ENCODE peak calls at places on chromosomes 3 and 15, in seven cellular contexts. J, N, D, T, R, F and X are unnamed samples.

GRCh38 chr15:63892794-63893441 is 59.2 kb upstream of the HERC1 start:
- DNase-seq in R (no peak), F (peak), N (no peak), J (no peak), T (no peak), D (no peak), X (peak)

GRCh38 chr3:17190353-17191078 is 305.8 kb downstream of the PLCL2 start:
- DNase-seq in N (no peak), D (no peak), R (no peak), T (no peak), F (no peak), J (no peak), X (no peak)

GRCh38 chr3:128133273-128133883 is 9.8 kb upstream of the RUVBL1 start:
- DNase-seq in T (peak), F (no peak), R (no peak), N (peak), D (peak), J (peak), X (peak)

GRCh38 chr15:69035205-69035917 is 20.9 kb downstream of the NOX5 start:
- DNase-seq in J (no peak), D (no peak), F (no peak), R (no peak), N (no peak), T (no peak), X (no peak)

GRCh38 chr15:70098170-70098460 is 398 bp upstream of the TLE3 start:
- DNase-seq in R (no peak), T (no peak), N (no peak), D (no peak), J (no peak), F (no peak), X (no peak)

GRCh38 chr3:124033360-124034015 is 41.6 kb upstream of the ROPN1 start:
- DNase-seq in D (no peak), J (no peak), R (no peak), N (no peak), F (no peak), T (no peak), X (no peak)

GRCh38 chr3:193231201-193231600 is 9.8 kb upstream of the PLAAT1 start:
- DNase-seq in J (no peak), T (no peak), N (no peak), R (no peak), F (no peak), D (no peak), X (no peak)

GRCh38 chr15:64697911-64698369 is 77.4 kb downstream of the RBPMS2 start:
- DNase-seq in N (no peak), F (no peak), R (no peak), D (peak), T (no peak), J (no peak), X (no peak)

GRCh38 chr15:78276032-78276943 is 11.9 kb downstream of the DNAJA4 start:
- DNase-seq in D (peak), J (no peak), N (no peak), F (no peak), T (no peak), R (no peak), X (no peak)

GRCh38 chr3:113668015-113668414 is 28.4 kb downstream of the USF3 start:
- DNase-seq in J (peak), R (peak), D (peak), F (no peak), N (no peak), T (no peak), X (no peak)

DNA sequence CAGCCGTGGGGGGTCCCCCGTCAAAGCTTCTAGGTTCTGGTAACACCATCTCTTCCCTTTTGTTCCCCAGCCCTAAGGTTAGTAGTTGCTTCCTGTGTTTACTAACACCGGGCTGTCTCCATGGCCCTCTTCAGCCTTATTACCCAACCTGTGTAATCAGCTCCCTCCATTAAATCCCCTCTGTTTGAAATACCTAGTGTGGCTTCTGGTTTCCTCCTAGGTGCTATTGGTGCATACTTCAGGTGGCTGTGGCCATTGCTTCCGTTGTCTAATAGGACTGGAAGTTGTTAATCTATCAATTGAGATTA is 35.3 kb downstream of the MOBP start:
- DNase-seq in D (peak), J (no peak), N (no peak), F (no peak), R (no peak), T (no peak), X (no peak)
- H3K4me3 ChIP-seq in D (no peak), J (no peak), N (no peak), F (no peak), R (no peak), T (no peak), X (no peak)

DNA sequence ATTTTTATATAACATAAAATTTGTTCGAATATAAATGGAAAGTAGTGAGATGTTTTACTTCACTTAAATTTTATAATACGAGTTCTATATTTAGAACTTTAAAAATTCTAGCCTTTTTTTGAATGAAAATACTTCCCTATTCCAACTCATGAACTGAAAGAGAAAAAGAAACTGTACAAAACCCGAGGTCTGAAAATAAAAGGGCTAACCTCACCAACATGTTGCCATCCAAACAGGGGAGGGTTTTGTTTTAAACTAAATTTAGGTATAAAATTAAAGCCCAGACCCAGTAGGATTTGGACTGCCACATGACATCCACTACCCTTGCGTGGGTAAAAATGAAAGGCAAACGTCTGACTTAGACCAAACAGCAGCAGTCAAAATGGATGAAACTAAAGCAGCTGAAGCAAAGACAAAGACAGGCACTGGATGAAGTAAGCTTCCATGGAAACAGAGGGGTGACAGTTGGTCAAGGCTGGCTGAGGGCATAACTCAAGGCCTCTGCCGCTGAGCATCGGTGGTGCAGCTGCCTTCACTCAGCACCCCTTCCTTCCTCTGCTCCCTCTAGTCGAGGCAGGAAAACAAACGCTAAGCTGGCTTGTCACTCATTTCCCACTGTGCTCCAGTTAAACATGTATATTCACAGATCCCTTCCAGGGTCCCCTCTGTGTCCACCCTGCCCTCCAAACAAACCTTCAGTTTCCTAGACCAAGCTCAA is 58.1 kb downstream of the TM4SF4 start:
- DNase-seq in D (no peak), R (no peak), N (peak), F (no peak), T (no peak), J (no peak), X (no peak)
- H3K4me3 ChIP-seq in D (no peak), R (no peak), N (peak), F (no peak), T (no peak), J (no peak), X (no peak)

DNA sequence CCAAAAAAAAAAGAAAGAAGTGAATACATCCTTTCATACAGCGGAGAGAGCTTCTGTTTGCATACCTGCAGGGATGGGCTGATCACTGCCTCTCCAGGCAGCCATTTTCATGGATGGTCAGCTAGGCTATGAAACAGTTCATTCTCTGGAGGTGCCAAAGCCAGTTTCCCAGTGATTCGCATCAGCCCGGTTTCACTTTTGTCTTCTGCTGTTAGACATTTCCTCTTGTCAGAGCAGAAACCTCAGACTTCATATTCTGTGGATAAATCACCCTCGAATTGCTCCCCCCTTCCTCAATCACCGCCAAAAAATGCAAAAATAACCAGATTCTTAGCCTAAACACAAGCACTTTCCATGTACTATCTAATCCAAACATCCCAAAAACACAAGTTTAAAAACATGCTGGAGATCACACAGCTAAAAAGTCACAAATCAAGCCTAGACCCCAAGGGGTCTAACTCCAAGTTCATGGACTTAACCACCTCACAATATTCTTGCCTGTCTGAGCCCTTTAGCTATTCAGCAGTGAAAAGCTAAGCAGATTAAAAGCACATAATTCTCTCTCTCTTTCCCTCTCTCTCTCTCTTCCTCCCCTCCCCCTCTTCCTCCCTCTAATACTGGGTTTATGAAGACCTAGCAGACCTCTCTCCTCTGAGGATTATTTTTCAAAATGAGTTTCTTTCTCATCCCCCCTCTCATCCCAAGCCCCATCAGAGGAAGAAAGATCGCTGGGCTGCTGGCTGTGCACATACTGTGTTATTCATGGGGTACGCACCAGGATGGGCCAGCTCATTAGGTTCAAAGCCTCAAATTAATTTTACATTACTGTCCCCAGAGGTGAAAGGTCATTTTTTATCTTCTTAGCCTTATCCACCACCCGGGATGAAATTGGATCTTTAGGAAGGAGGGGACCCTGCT is 225.3 kb downstream of the ADAMTS9 start:
- DNase-seq in D (peak), N (peak), J (peak), F (no peak), T (no peak), R (peak), X (no peak)
- H3K4me3 ChIP-seq in D (peak), N (peak), J (peak), F (no peak), T (no peak), R (no peak), X (no peak)

DNA sequence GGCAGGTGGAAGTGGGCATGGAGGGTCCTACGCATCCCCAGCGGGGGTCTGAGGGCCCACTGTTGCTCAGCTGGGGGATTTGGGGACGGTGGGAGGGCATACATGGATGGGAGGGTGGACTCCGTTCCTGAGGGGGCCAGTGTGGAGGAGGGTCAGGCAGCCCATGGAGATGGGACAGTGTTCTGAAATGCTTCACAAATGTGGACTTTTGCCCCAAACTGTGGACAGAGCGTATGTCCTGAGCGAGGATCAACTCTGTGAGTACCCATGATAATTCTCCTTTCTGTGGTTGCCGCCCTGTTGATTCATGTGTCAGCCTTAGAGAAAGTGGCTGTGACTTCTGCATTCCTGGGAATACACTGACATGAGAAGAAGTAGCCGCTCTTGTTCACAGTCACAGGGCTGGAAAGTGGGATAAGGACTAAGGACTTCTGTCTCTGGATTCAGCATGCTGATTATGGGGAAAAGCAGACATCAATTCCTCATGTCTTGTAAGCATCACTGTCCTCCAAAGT is 33.4 kb downstream of the SMAD3 start:
- DNase-seq in N (no peak), D (no peak), R (no peak), J (no peak), T (no peak), F (no peak), X (no peak)
- H3K4me3 ChIP-seq in N (no peak), D (peak), R (no peak), J (no peak), T (no peak), F (peak), X (peak)

DNA sequence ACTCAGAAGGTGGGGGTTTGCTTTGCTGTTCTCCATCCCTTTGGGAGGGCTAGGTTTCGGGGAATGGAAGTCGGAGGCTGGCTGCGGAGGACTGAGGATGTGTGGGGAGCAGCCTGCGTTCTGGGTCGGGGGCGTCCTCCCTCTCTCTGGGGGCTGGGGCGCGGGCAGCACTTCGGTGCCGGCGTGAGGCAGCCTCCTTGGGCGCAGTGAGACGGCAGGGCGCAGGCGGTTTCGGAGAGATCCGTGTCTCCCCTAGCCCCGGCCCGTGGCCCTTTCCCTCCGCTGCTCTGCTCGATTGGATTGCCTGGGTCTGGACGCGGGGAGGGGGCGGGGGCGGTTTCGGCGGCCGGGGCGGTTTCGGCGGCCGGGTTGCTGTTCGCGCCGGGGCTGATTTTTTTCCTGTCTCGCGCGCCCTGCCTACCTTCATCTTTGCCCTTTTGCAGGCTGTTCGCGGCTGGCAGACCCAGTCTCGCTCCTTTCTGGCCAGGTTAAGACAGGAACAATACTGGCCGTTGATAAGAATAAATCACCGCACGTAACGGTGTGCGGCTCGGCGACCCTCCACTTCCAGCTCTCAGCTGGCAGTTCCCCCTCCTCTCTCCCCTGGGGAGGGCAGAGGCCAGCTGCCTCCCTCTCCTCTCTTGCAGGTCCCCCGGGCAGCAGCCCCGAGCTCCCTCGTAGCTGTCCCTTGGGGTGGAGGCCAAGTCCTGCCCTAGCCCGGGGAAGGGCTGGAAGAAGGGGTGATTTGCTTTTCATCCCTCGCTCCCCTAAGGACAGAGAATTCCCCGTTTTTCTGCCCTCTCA is 1.6 kb downstream of the PTPRG start:
- DNase-seq in F (no peak), D (peak), R (no peak), T (no peak), J (no peak), N (peak), X (no peak)
- H3K4me3 ChIP-seq in F (no peak), D (peak), R (peak), T (peak), J (peak), N (peak), X (no peak)

GRCh38 chr15:81182031-81182745 is 14.5 kb upstream of the IL16 start:
- DNase-seq in F (no peak), N (no peak), D (peak), R (no peak), J (no peak), T (no peak), X (peak)

GRCh38 chr15:81183403-81183760 is 13.3 kb upstream of the IL16 start:
- DNase-seq in T (no peak), D (no peak), N (no peak), R (no peak), F (no peak), J (no peak), X (no peak)

GRCh38 chr15:81181220-81181619 is 15.5 kb upstream of the IL16 start:
- DNase-seq in T (no peak), F (no peak), R (no peak), N (no peak), D (no peak), J (no peak), X (no peak)

GRCh38 chr15:81184188-81184587 is 12.5 kb upstream of the IL16 start:
- DNase-seq in D (no peak), R (no peak), J (no peak), N (no peak), F (no peak), T (no peak), X (peak)

GRCh38 chr15:81182746-81183402 is 13.8 kb upstream of the IL16 start:
- DNase-seq in J (no peak), F (no peak), D (no peak), R (no peak), N (no peak), T (no peak), X (no peak)
- H3K4me3 ChIP-seq in J (peak), F (no peak), D (peak), R (no peak), N (no peak), T (no peak), X (peak)

GRCh38 chr3:9834520-9835380 is 9.1 kb downstream of the RPUSD3 start:
- DNase-seq in N (no peak), R (no peak), T (no peak), D (no peak), J (no peak), F (no peak), X (no peak)

GRCh38 chr3:9841015-9841414 is 2.8 kb downstream of the RPUSD3 start:
- DNase-seq in T (no peak), R (no peak), D (no peak), N (no peak), J (no peak), F (no peak), X (no peak)

GRCh38 chr3:9843715-9844438 is at the start of gene RPUSD3:
- DNase-seq in T (peak), J (peak), F (peak), R (peak), N (peak), D (peak), X (peak)

GRCh38 chr3:9837701-9838582 is 5.9 kb downstream of the RPUSD3 start:
- DNase-seq in D (no peak), T (no peak), R (no peak), J (no peak), N (no peak), F (no peak), X (peak)

GRCh38 chr3:9838856-9839255 is 5.0 kb downstream of the RPUSD3 start:
- DNase-seq in F (no peak), R (no peak), N (no peak), T (no peak), J (no peak), D (no peak), X (no peak)
- H3K4me3 ChIP-seq in F (no peak), R (no peak), N (no peak), T (no peak), J (no peak), D (no peak), X (no peak)

DNA sequence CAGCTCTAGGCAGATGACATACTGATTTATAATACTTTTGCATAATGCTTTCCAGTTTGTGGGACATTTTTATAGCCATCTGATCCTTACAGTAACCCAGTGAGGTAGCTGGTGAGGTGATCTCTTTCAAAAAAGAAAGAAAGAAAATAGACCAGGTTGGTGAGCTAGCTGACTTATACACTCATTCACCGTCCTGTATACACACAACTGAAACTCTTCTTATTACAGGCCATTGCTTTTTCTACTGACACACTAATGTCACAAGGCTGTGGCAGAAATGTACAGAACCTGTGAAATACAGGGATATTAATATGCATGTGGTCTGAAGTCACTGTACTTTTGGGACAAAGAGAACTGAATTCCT is 150.2 kb upstream of the BHLHE40 start:
- DNase-seq in T (no peak), D (no peak), N (no peak), F (no peak), R (no peak), J (no peak), X (no peak)
- H3K4me3 ChIP-seq in T (no peak), D (no peak), N (no peak), F (no peak), R (no peak), J (no peak), X (no peak)

GRCh38 chr15:31555022-31555421 is 228.4 kb downstream of the KLF13 start:
- DNase-seq in F (no peak), D (no peak), T (no peak), R (no peak), N (no peak), J (no peak), X (no peak)

GRCh38 chr15:31554261-31554660 is 227.6 kb downstream of the KLF13 start:
- DNase-seq in J (peak), D (peak), R (no peak), N (no peak), F (no peak), T (no peak), X (no peak)

GRCh38 chr15:31551323-31551722 is 224.7 kb downstream of the KLF13 start:
- DNase-seq in J (no peak), T (no peak), F (no peak), R (no peak), D (no peak), N (no peak), X (no peak)

GRCh38 chr15:31552482-31553099 is 226.0 kb downstream of the KLF13 start:
- DNase-seq in D (no peak), R (no peak), T (no peak), N (no peak), J (no peak), F (no peak), X (no peak)

GRCh38 chr15:31550211-31550848 is 223.7 kb downstream of the KLF13 start:
- DNase-seq in T (no peak), N (no peak), R (no peak), J (no peak), F (no peak), D (no peak), X (no peak)
- H3K4me3 ChIP-seq in T (no peak), N (no peak), R (no peak), J (no peak), F (no peak), D (no peak), X (no peak)